ENCODE peak calls at places on chromosomes 13 and 19, in six cellular contexts. E is brain microvascular endothelial cell; J is AG04450; D is transverse colon; L is PC-3; S is CD8-positive, alpha-beta T cell. C is an unnamed sample.

GRCh38 chr13:50989476-50989875 is 79.9 kb downstream of the RNASEH2B start:
- DNase-seq in E (no peak), J (no peak), D (no peak), L (peak), S (no peak), C (no peak)

GRCh38 chr13:52945348-52945747 is 83.3 kb upstream of the OLFM4 start:
- DNase-seq in E (no peak), J (no peak), D (no peak), L (no peak), S (no peak), C (no peak)

GRCh38 chr13:45206340-45206739 is 5.5 kb upstream of the KCTD4 start:
- DNase-seq in E (peak), J (peak), D (no peak), L (peak), S (no peak), C (no peak)

GRCh38 chr19:21109116-21109515 is 27.1 kb downstream of the ZNF714 start:
- DNase-seq in E (peak), J (no peak), D (no peak), L (no peak), S (no peak), C (no peak)

GRCh38 chr13:23021921-23022320 is 158.9 kb upstream of the SGCG start:
- DNase-seq in E (no peak), J (no peak), D (no peak), L (no peak), S (no peak), C (no peak)

GRCh38 chr13:76795701-76796695 is 90.2 kb downstream of the KCTD12 start:
- DNase-seq in E (peak), J (no peak), D (no peak), L (peak), S (no peak), C (no peak)

GRCh38 chr19:3687774-3688706 is 12.2 kb downstream of the PIP5K1C start:
- DNase-seq in E (no peak), J (no peak), D (peak), L (no peak), S (peak), C (peak)

GRCh38 chr13:58300224-58300623 is 668.7 kb downstream of the PCDH17 start:
- DNase-seq in E (no peak), J (no peak), D (no peak), L (no peak), S (no peak), C (no peak)

GRCh38 chr19:55258476-55258827 is 365 bp downstream of the PPP6R1 start:
- DNase-seq in E (no peak), J (no peak), D (no peak), L (no peak), S (peak), C (no peak)

GRCh38 chr19:30074741-30075460 is 132.9 kb downstream of the URI1 start:
- DNase-seq in E (no peak), J (no peak), D (no peak), L (no peak), S (no peak), C (peak)

GRCh38 chr19:55777528-55777927 is 8.6 kb downstream of the RFPL4AL1 start:
- DNase-seq in E (no peak), J (no peak), D (peak), L (peak), S (no peak), C (no peak)

GRCh38 chr19:36213793-36214387 is 575 bp downstream of the ZNF565 start:
- DNase-seq in E (peak), J (no peak), D (no peak), L (peak), S (no peak), C (no peak)

GRCh38 chr19:46911456-46911855 is 50.7 kb downstream of the ARHGAP35 start:
- DNase-seq in E (no peak), J (no peak), D (no peak), L (no peak), S (no peak), C (no peak)

GRCh38 chr19:50981587-50982146 is 2.0 kb downstream of the KLK7 start:
- DNase-seq in E (no peak), J (no peak), D (no peak), L (no peak), S (no peak), C (no peak)

GRCh38 chr13:72535076-72535475 is 192.4 kb downstream of the MZT1 start:
- DNase-seq in E (no peak), J (no peak), D (no peak), L (no peak), S (no peak), C (no peak)

GRCh38 chr19:58356971-58357797 is 3.9 kb upstream of the A1BG start:
- DNase-seq in E (peak), J (no peak), D (no peak), L (no peak), S (no peak), C (no peak)

GRCh38 chr19:48308695-48309586 is 16.4 kb upstream of the EMP3 start:
- DNase-seq in E (no peak), J (no peak), D (no peak), L (no peak), S (no peak), C (no peak)

GRCh38 chr13:112012004-112012704 is 54.8 kb upstream of the SOX1 start:
- DNase-seq in E (no peak), J (no peak), D (no peak), L (no peak), S (no peak), C (peak)

GRCh38 chr13:96851856-96852255 is 142.4 kb downstream of the OXGR1 start:
- DNase-seq in E (no peak), J (no peak), D (no peak), L (no peak), S (no peak), C (no peak)

GRCh38 chr13:83223546-83223945 is 658.7 kb downstream of the SLITRK1 start:
- DNase-seq in E (no peak), J (no peak), D (no peak), L (no peak), S (no peak), C (no peak)

GRCh38 chr13:23467048-23467931 is 33.8 kb upstream of the SACS start:
- DNase-seq in E (no peak), J (no peak), D (no peak), L (no peak), S (no peak), C (peak)

GRCh38 chr13:114070098-114070799 is 62.2 kb downstream of the RASA3 start:
- DNase-seq in E (no peak), J (no peak), D (peak), L (no peak), S (no peak), C (no peak)

GRCh38 chr19:55519461-55520311 is 17.2 kb downstream of the SBK2 start:
- DNase-seq in E (peak), J (peak), D (no peak), L (peak), S (no peak), C (no peak)

GRCh38 chr19:29690842-29691241 is 24.2 kb downstream of the C19orf12 start:
- DNase-seq in E (peak), J (no peak), D (no peak), L (peak), S (peak), C (peak)

GRCh38 chr13:103140001-103140671 is 73.9 kb upstream of the SLC10A2 start:
- DNase-seq in E (peak), J (no peak), D (no peak), L (peak), S (no peak), C (no peak)

GRCh38 chr13:106286811-106287210 is 248.7 kb downstream of the EFNB2 start:
- DNase-seq in E (no peak), J (no peak), D (no peak), L (no peak), S (no peak), C (no peak)

GRCh38 chr19:46830864-46831263 is 19.8 kb downstream of the AP2S1 start:
- DNase-seq in E (no peak), J (no peak), D (no peak), L (no peak), S (no peak), C (no peak)

GRCh38 chr19:590396-590745 is 690 bp downstream of the HCN2 start:
- DNase-seq in E (no peak), J (no peak), D (no peak), L (peak), S (peak), C (no peak)

GRCh38 chr13:99528547-99528946 is 27.3 kb downstream of the TM9SF2 start:
- DNase-seq in E (no peak), J (no peak), D (no peak), L (peak), S (no peak), C (no peak)

GRCh38 chr13:52353116-52353718 is 52.8 kb downstream of the THSD1 start:
- DNase-seq in E (peak), J (no peak), D (no peak), L (no peak), S (no peak), C (no peak)

GRCh38 chr13:98300956-98301641 is 124.0 kb upstream of the RNF113B start:
- DNase-seq in E (no peak), J (peak), D (no peak), L (peak), S (no peak), C (no peak)

GRCh38 chr13:107884564-107884963 is 330.8 kb downstream of the LIG4 start:
- DNase-seq in E (no peak), J (no peak), D (no peak), L (no peak), S (no peak), C (no peak)

GRCh38 chr19:1244693-1245451 is 3.3 kb downstream of the ATP5F1D start:
- DNase-seq in E (no peak), J (no peak), D (peak), L (no peak), S (no peak), C (peak)

GRCh38 chr13:108270442-108270841 is 924 bp downstream of the TNFSF13B start:
- DNase-seq in E (no peak), J (no peak), D (no peak), L (no peak), S (no peak), C (peak)

GRCh38 chr19:1849999-1850398 is 1.7 kb upstream of the REXO1 start:
- DNase-seq in E (no peak), J (no peak), D (no peak), L (no peak), S (no peak), C (no peak)

GRCh38 chr13:99658266-99658991 is 157.2 kb downstream of the TM9SF2 start:
- DNase-seq in E (peak), J (no peak), D (peak), L (peak), S (peak), C (peak)

GRCh38 chr19:10219678-10220077 is 11.5 kb downstream of the S1PR2 start:
- DNase-seq in E (peak), J (peak), D (no peak), L (peak), S (no peak), C (no peak)
- TF ChIP-seq CTCF in E (peak), J (peak), D (peak), L (peak), S (peak), C (no peak)

DNA sequence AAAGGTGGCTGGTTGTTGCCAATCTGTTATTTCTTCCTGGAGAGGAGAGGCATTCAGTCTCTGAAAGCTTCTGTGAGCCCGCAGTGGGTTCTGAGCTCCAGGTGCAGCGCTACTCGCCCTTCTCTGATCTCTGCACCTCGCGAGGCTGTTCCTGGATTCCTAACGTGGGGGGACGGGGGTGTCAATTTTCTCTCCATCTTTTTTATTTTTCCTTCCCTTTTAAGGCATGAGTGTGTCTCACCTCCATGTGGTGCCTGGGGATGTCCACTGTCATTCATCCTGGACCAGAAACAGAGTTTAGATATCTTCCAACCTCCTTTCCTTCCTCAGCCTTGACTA is 626 bp downstream of the ZNF233 start:
- DNase-seq in E (no peak), J (no peak), D (peak), L (no peak), S (no peak), C (no peak)
- H3K4me3 ChIP-seq in E (peak), J (peak), D (no peak), L (peak), S (no peak), C (no peak)

DNA sequence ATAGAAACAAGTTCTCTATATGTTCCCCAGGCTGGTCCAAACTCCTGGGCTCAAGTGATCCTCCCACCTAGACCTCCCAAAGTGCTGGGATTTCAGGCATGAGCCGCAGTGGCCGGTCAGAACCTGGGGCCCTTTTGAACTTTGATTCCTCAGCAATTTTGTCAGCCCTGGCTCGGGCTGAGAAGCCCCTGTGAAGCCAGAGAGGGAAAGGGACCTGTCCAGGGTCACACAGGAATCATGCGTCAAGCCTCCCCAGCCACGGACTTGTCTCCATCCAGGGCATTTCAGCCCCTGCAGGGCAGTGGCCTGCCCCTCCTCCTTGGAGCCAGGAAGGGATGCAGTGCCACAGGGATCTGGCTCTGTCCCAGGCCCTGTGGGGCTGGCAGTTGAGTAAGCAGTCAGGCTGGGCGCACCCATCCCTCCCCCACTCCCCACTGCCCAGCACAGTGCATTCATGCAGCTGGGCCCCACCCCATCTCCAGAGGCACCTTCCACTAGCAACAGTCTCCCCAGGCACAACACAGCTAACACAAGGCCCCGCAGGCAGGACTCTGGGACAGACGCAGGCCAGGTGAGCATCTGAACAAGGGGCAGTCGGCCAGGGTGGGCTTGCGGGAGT is at the start of gene CAPS:
- DNase-seq in E (no peak), J (no peak), D (peak), L (peak), S (no peak), C (no peak)
- H3K27ac ChIP-seq in E (no peak), J (peak), D (peak), L (peak), S (no peak), C (no peak)

GRCh38 chr19:23956051-23956450 is 41.4 kb downstream of the ZNF726 start:
- DNase-seq in E (no peak), J (no peak), D (no peak), L (no peak), S (no peak), C (no peak)

GRCh38 chr19:23957660-23958281 is 43.1 kb downstream of the ZNF726 start:
- DNase-seq in E (peak), J (peak), D (peak), L (peak), S (no peak), C (no peak)
- TF ChIP-seq CTCF in E (no peak), J (no peak), D (no peak), L (peak), S (no peak), C (no peak)

DNA sequence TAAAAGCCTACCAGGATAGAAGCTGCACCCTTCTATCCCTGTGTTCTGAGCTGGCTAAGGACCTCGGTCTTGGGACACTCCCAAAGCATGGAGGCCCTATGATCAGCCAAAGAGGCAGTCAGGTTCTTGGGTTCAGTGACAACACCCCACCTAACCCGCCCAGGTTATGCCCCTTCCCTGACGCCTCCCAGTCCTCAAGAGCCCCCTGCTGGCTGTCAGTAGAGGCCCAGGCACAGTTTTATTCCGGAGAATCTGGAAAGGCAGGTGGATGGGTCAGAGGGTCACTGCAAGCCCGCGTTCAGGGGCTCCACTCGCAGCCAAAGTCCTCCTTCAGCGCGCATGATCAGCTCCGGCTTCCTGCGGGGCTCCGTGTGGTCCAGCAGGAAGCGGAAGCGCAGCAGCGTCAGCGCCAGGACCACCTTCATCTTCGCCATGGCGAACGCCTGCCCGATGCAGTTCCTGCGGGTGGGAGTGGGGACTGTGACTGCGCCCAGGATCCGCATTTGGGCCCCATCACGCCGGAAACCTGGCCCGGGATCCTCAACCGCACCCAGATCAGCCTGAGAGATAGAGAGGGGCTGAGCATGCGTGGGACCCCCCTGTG is 22.3 kb downstream of the OR10H3 start:
- DNase-seq in E (no peak), J (no peak), D (peak), L (peak), S (no peak), C (no peak)
- H3K4me3 ChIP-seq in E (no peak), J (no peak), D (no peak), L (no peak), S (no peak), C (no peak)

GRCh38 chr19:12940897-12941296 is 2.5 kb downstream of the CALR start:
- DNase-seq in E (no peak), J (no peak), D (no peak), L (no peak), S (no peak), C (no peak)

GRCh38 chr19:12938054-12938535 is 314 bp upstream of the CALR start:
- DNase-seq in E (peak), J (peak), D (peak), L (peak), S (peak), C (peak)

GRCh38 chr19:12939908-12940533 is 1.6 kb downstream of the CALR start:
- DNase-seq in E (no peak), J (no peak), D (no peak), L (no peak), S (no peak), C (no peak)

GRCh38 chr19:12938536-12939291 is at the start of gene CALR:
- DNase-seq in E (no peak), J (no peak), D (peak), L (peak), S (peak), C (no peak)

DNA sequence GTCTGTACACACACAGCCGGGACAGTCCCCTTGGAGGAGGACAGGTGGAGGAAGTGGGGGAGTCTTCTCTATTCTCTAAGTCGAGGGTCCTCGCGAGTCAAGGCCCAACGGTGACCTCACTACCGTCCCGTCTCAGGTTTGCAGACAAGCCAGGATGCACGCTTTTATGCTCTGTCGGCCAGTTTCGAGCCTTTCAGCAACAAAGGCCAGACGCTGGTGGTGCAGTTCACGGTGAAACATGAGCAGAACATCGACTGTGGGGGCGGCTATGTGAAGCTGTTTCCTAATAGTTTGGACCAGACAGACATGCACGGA is 840 bp downstream of the CALR start:
- DNase-seq in E (peak), J (no peak), D (peak), L (peak), S (peak), C (no peak)
- H3K27ac ChIP-seq in E (peak), J (peak), D (peak), L (peak), S (peak), C (peak)

GRCh38 chr19:6516659-6517291 is 14.1 kb upstream of the TNFSF9 start:
- DNase-seq in E (peak), J (peak), D (peak), L (peak), S (peak), C (peak)
- TF ChIP-seq CTCF in E (peak), J (peak), D (peak), L (peak), S (peak), C (peak)

DNA sequence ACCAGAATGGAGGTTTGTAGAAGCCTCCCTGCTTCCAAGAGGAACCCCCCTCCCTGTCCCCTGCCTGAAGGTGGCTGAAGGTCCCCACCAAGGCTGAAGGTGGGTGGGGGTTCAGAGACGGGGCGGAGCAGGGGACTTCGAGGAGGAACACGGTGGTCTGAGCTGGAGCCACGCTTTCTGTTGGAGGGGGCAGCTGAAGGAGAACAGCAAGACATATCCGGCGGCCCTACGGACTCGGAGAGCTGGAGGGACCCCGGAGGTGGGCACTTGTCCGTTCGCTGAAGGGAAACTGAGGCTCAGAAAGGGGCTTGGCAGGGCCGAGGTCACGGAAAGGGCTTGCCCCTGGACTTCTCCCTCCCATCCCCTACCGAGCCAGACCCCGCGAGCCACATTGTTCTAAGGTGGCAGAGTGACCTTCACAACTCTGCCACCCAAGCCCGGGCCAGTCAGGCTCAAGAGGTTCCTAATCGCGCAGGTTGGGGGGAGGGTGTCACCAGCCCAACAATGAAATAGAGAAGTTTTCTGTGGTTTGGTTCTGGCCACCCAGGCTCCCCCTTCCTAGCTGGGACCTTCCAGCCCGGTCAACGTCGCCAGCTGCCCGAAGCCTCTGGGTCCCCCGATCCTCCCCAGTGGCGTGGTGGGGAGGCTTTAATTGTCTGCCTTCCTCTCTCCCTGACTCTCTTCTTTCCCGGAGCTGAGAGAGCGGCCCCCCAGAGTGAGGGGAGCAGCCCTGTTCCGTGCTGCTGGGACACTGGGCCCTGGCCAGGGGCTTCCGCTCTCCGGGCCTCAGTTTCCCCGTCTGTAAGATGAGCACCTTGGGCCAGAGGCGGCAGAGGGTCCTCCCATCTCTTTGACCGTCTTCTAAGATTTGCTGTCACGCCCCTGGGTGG is 15.5 kb upstream of the KCNN1 start:
- DNase-seq in E (no peak), J (no peak), D (no peak), L (no peak), S (no peak), C (no peak)
- H3K4me3 ChIP-seq in E (no peak), J (no peak), D (no peak), L (peak), S (no peak), C (peak)

GRCh38 chr19:41993612-41994483 is at the start of gene ATP1A3:
- DNase-seq in E (peak), J (no peak), D (peak), L (peak), S (peak), C (peak)

GRCh38 chr19:41988947-41989346 is 5.1 kb downstream of the ATP1A3 start:
- DNase-seq in E (no peak), J (no peak), D (no peak), L (no peak), S (no peak), C (no peak)

GRCh38 chr19:41991025-41991424 is 3.0 kb downstream of the ATP1A3 start:
- DNase-seq in E (no peak), J (no peak), D (no peak), L (no peak), S (no peak), C (no peak)

GRCh38 chr19:41990028-41990427 is 4.0 kb downstream of the ATP1A3 start:
- DNase-seq in E (no peak), J (no peak), D (no peak), L (no peak), S (no peak), C (no peak)

GRCh38 chr19:41990615-41991014 is 3.4 kb downstream of the ATP1A3 start:
- DNase-seq in E (no peak), J (no peak), D (no peak), L (no peak), S (no peak), C (no peak)
- H3K27ac ChIP-seq in E (no peak), J (no peak), D (no peak), L (no peak), S (no peak), C (no peak)

C was measured in spleen.